ENCODE peak calls at places on chromosome 21, in eight cellular contexts. Q is K562, U is GM12878, N is HCT116, M is A549, P is H1, S is HepG2, Z is SK-N-SH. H is an unnamed sample.
A peak's percentile ranks its signal among the peaks of the same experiment; 100 is the strongest.

GRCh38 chr21:31862078-31862477 is 10.7 kb upstream of the HUNK start:
- DNase-seq in S (no peak), Q (no peak), Z (no peak), N (no peak), P (no peak), M (no peak), U (no peak), H (no peak)

GRCh38 chr21:39022901-39023693 is 160.2 kb downstream of the PSMG1 start:
- DNase-seq in S (peak; percentile 37), M (no peak), Z (no peak), U (no peak), Q (peak; percentile 26), P (no peak), N (no peak), H (no peak)

GRCh38 chr21:16563795-16564194 is 834.0 kb downstream of the USP25 start:
- DNase-seq in Z (no peak), Q (no peak), S (peak; percentile 51), U (no peak), N (no peak), M (peak; percentile 72), P (peak; percentile 66), H (peak; percentile 62)

GRCh38 chr21:30152792-30153191 is 13.8 kb downstream of the CLDN17 start:
- DNase-seq in Q (no peak), M (no peak), Z (no peak), U (no peak), P (no peak), S (no peak), N (no peak), H (no peak)

GRCh38 chr21:39127506-39127905 is 55.7 kb downstream of the PSMG1 start:
- DNase-seq in S (no peak), Z (no peak), P (no peak), U (no peak), M (no peak), Q (peak; percentile 43), N (no peak), H (no peak)

GRCh38 chr21:19244502-19245187 is 841.1 kb upstream of the TMPRSS15 start:
- DNase-seq in N (no peak), M (no peak), Z (no peak), Q (no peak), S (no peak), P (no peak), U (no peak), H (no peak)

GRCh38 chr21:25732091-25732760 is 2.5 kb downstream of the ATP5PF start:
- DNase-seq in S (no peak), U (no peak), N (no peak), Z (no peak), P (no peak), Q (no peak), M (no peak), H (no peak)

GRCh38 chr21:26170471-26171309 is at the start of gene APP:
- DNase-seq in Q (peak; percentile 48), Z (peak; percentile 98), S (peak; percentile 31), P (no peak), M (peak; percentile 57), U (no peak), N (peak; percentile 19), H (peak; percentile 73)

GRCh38 chr21:14538477-14538876 is 7.6 kb downstream of the SAMSN1 start:
- DNase-seq in M (no peak), P (no peak), S (no peak), Z (no peak), U (no peak), Q (no peak), N (no peak), H (no peak)

GRCh38 chr21:14545906-14546480 is at the start of gene SAMSN1:
- DNase-seq in Z (no peak), M (no peak), P (no peak), Q (peak; percentile 91), N (no peak), S (no peak), U (peak; percentile 78), H (peak; percentile 85)

GRCh38 chr21:14542638-14543037 is 3.5 kb downstream of the SAMSN1 start:
- DNase-seq in P (no peak), S (no peak), M (no peak), U (no peak), Q (peak; percentile 65), Z (no peak), N (no peak), H (no peak)

GRCh38 chr21:14543983-14544382 is 2.1 kb downstream of the SAMSN1 start:
- DNase-seq in U (no peak), Q (peak; percentile 47), P (no peak), N (no peak), M (no peak), S (no peak), Z (no peak), H (no peak)

DNA sequence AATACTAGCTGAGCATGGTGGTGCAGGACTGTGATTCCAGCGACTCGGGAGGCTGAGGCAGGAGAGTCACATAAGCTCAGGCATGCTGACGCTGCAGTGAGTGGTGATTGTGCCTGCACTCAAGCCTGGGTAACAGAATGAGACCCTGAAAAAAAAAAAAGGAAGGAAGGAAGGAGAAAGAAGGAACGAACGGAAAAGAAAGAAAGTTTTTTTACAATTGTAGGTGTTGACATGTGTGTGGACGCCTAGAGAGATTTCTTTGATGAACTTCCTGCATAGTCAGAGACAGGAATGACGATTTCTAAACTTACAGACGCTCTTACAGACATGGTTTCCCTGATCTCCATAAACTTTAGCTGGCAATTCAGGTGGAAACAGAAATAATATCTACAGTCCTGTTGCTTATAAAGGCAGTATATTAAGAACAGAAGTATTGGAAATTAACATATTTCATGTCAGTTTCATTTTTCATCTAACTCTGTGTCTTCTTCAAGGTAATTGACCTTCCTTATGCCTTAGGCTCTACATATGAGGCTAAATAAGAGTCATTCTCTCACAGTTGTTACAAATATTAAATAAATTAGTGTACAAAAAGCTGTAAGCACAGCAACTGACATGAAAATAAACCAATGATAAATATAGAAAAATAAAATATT is 4.1 kb downstream of the SAMSN1 start:
- DNase-seq in Q (peak; percentile 63), N (no peak), S (no peak), Z (no peak), P (no peak), U (no peak), M (no peak), H (peak; percentile 64)
- H3K27ac ChIP-seq in Q (peak overlapping the region; percentile 49), N (no peak overlapping the region), S (no peak overlapping the region), Z (no peak overlapping the region), P (no peak overlapping the region), U (peak overlapping the region; percentile 74), M (no peak overlapping the region), H (peak overlapping the region; percentile 64)

GRCh38 chr21:37061926-37062591 is 10.8 kb downstream of the PIGP start:
- DNase-seq in Z (no peak), U (no peak), Q (no peak), P (no peak), S (peak; percentile 56), N (no peak), M (no peak), H (no peak)

GRCh38 chr21:37065561-37066177 is 7.2 kb downstream of the PIGP start:
- DNase-seq in P (no peak), Q (no peak), U (no peak), S (no peak), N (no peak), M (no peak), Z (no peak), H (no peak)

GRCh38 chr21:37063433-37063832 is 9.4 kb downstream of the PIGP start:
- DNase-seq in N (no peak), P (no peak), M (no peak), Q (no peak), S (no peak), U (no peak), Z (peak; percentile 62), H (no peak)

GRCh38 chr21:37062592-37062933 is 10.3 kb downstream of the PIGP start:
- DNase-seq in M (no peak), P (no peak), U (no peak), Z (no peak), S (no peak), Q (no peak), N (no peak), H (no peak)

GRCh38 chr21:37064841-37065240 is 8.0 kb downstream of the PIGP start:
- DNase-seq in Q (no peak), Z (no peak), P (no peak), N (no peak), S (no peak), M (no peak), U (no peak), H (no peak)
- TF ChIP-seq MAX in Q (no peak), Z (no peak), P (no peak), N (no peak), S (no peak), M (no peak), U (no peak), H (no peak)

DNA sequence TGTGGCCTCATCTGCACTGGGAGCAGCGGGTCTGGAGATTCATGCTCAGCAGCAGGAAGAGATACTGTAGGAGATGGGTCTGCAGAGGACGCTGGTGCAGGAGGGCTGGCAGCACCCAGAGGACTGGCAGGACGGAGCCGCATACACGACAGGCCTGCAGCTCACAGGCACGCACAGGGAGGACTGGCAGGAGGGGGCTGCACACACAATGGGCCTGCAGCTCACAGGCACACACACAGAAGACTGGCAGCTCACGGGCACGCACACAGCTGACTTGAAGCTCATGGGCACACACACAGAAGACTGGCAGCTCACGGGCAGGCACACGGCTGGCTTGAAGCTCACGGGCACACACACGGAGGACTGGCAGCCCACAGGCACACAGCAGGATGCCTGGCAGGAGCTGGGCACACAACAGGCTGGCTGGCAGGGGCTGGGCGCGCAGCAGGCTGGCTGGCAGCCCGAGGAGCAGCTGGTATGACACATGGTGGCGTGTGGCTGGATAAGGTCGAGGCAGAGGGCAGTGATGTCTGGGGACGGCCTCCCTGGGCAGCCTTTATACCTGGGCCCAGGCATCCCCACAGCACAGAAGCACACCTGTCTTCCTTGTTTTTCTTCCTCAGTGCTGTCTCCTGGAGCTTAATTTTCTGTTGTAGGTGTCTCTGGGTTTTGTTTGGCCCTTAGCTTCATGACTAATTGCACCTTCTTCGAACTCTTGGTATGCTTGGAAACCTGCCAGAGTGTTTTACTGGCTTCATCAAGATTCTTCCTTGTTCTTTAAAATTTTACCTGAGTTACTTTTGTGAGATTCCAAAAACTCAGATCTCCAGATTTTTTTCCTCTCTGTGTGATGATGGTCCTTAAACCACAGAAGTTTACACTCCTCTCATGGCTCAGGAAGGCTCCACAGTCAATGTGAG is at the start of gene KRTAP12-2:
- DNase-seq in U (no peak), M (no peak), Q (no peak), Z (no peak), P (no peak), S (no peak), N (no peak), H (no peak)
- H3K9me3 ChIP-seq in U (no peaks in the 10 kb centered on the region), M (peaks cover 12% of the 10 kb centered on the region), Q (peaks cover 4% of the 10 kb centered on the region), Z (peaks cover 3% of the 10 kb centered on the region), P (peaks cover 19% of the 10 kb centered on the region), S (no peaks in the 10 kb centered on the region), N (no peaks in the 10 kb centered on the region), H (no peaks in the 10 kb centered on the region)

GRCh38 chr21:27246741-27247140 is 279.9 kb upstream of the ADAMTS5 start:
- DNase-seq in N (no peak), U (no peak), S (no peak), M (no peak), P (no peak), Q (no peak), Z (no peak), H (no peak)

GRCh38 chr21:27251752-27252151 is 284.9 kb upstream of the ADAMTS5 start:
- DNase-seq in Z (no peak), M (no peak), S (no peak), Q (no peak), N (no peak), P (no peak), U (no peak), H (no peak)

GRCh38 chr21:27244796-27245195 is 277.9 kb upstream of the ADAMTS5 start:
- DNase-seq in S (no peak), M (no peak), N (no peak), U (no peak), P (no peak), Q (no peak), Z (peak; percentile 2), H (no peak)

GRCh38 chr21:27248791-27249190 is 281.9 kb upstream of the ADAMTS5 start:
- DNase-seq in U (no peak), Z (no peak), Q (no peak), M (no peak), P (no peak), S (no peak), N (no peak), H (no peak)

DNA sequence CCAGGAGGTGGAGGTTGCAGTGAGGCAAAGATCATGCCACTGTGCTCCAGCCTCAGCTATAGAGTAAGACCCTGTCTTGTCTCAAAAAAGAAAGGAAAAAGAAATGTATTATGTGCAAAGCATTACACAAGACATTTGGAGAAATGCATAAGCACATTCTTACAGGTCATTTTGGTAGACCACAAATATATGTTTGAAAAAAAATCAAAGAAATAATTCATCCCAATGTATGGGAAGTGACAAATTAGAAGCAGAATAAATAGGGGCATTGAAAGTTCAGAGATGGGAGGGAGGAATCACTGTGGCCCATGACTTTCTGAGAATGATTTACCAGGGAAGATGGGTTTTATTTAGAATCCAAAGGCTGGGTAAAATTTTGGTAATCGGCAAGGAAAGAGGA is 283.5 kb upstream of the ADAMTS5 start:
- DNase-seq in Q (no peak), Z (no peak), U (no peak), N (no peak), S (no peak), M (no peak), P (no peak), H (no peak)
- H3K27ac ChIP-seq in Q (no peak overlapping the region), Z (no peak overlapping the region), U (no peak overlapping the region), N (no peak overlapping the region), S (no peak overlapping the region), M (no peak overlapping the region), P (no peak overlapping the region), H (no peak overlapping the region)

H was measured in endothelial cell of umbilical vein.